ENCODE peak calls at places on chromosomes 4 and X, in eight cellular contexts. W is transverse colon, I is esophagus muscularis mucosa, H is Panc1, Y is prostate gland, T is GM23338, Q is endothelial cell of umbilical vein, V is K562. B is an unnamed sample. For H3K4me1, the result is how much of the 10 kb centered on the place peaks cover.

GRCh38 chrX:125101971-125102750 is 217.5 kb upstream of the TEX13C start:
- DNase-seq in Y (no peak), Q (no peak), H (no peak), I (no peak), T (no peak), W (no peak), V (no peak), B (no peak)

GRCh38 chr4:174600391-174600790 is 78.1 kb upstream of the HPGD start:
- DNase-seq in H (no peak), W (no peak), I (no peak), Y (no peak), Q (no peak), V (no peak), T (no peak), B (no peak)

GRCh38 chr4:143384381-143384994 is 47.8 kb downstream of the GAB1 start:
- DNase-seq in I (no peak), Y (no peak), Q (peak), V (no peak), H (no peak), W (no peak), T (no peak), B (no peak)

GRCh38 chr4:129604632-129605031 is 508.7 kb downstream of the C4orf33 start:
- DNase-seq in W (no peak), Q (no peak), H (no peak), I (no peak), V (no peak), Y (no peak), T (no peak), B (no peak)

GRCh38 chr4:126341927-126342326 is 1027.2 kb downstream of the FAT4 start:
- DNase-seq in H (no peak), T (peak), W (no peak), I (no peak), V (no peak), Q (no peak), Y (no peak), B (no peak)

GRCh38 chr4:112318239-112319142 is 21.3 kb downstream of the ALPK1 start:
- DNase-seq in W (no peak), Q (no peak), Y (no peak), H (no peak), I (peak), T (no peak), V (no peak), B (no peak)

GRCh38 chrX:123923211-123923610 is 38.3 kb upstream of the STAG2 start:
- DNase-seq in W (no peak), V (no peak), Q (no peak), H (no peak), Y (no peak), T (no peak), I (no peak), B (no peak)

GRCh38 chr4:38565271-38566199 is 98.5 kb upstream of the KLF3 start:
- DNase-seq in Q (no peak), H (peak), W (peak), V (peak), T (no peak), I (no peak), Y (peak), B (no peak)

GRCh38 chrX:138877746-138878145 is 166.2 kb upstream of the FGF13 start:
- DNase-seq in Q (no peak), T (no peak), H (no peak), V (no peak), Y (no peak), I (no peak), W (no peak), B (no peak)

GRCh38 chrX:149570668-149571067 is 16.6 kb downstream of the MAGEA9B start:
- DNase-seq in I (no peak), V (peak), T (no peak), Y (no peak), H (no peak), Q (no peak), W (no peak), B (no peak)

GRCh38 chr4:4578981-4579380 is 37.1 kb upstream of the STX18 start:
- DNase-seq in Q (no peak), I (no peak), V (no peak), T (peak), H (no peak), W (no peak), Y (no peak), B (no peak)

GRCh38 chr4:173370130-173370476 is 651 bp upstream of the SAP30 start:
- DNase-seq in T (no peak), V (peak), I (peak), H (no peak), W (peak), Y (no peak), Q (no peak), B (peak)

GRCh38 chrX:109487640-109488039 is 5.8 kb upstream of the GUCY2F start:
- DNase-seq in I (no peak), V (no peak), H (no peak), Q (no peak), T (peak), Y (no peak), W (no peak), B (no peak)

GRCh38 chr4:3106339-3107186 is 32.1 kb downstream of the HTT start:
- DNase-seq in Y (peak), H (peak), T (peak), V (peak), W (peak), I (peak), Q (peak), B (peak)

GRCh38 chr4:175767130-175767529 is 44.9 kb downstream of the GPM6A start:
- DNase-seq in T (no peak), W (no peak), Y (no peak), Q (no peak), H (no peak), I (no peak), V (no peak), B (no peak)

GRCh38 chr4:82381661-82382284 is 8.0 kb upstream of the HNRNPD start:
- DNase-seq in I (peak), Y (no peak), W (no peak), Q (no peak), V (no peak), T (no peak), H (no peak), B (no peak)

GRCh38 chr4:25308761-25309160 is 3.8 kb upstream of the ZCCHC4 start:
- DNase-seq in Q (no peak), T (no peak), V (no peak), I (no peak), W (no peak), H (no peak), Y (no peak), B (no peak)

GRCh38 chrX:4841216-4841745 is 1127.8 kb upstream of the PRKX start:
- DNase-seq in Q (no peak), V (no peak), Y (no peak), T (no peak), H (no peak), W (no peak), I (no peak), B (no peak)

GRCh38 chr4:153931804-153932203 is 142.9 kb upstream of the SFRP2 start:
- DNase-seq in Y (no peak), W (no peak), Q (no peak), H (no peak), V (no peak), T (no peak), I (no peak), B (no peak)

GRCh38 chrX:20056704-20057103 is 60.0 kb downstream of the MAP7D2 start:
- DNase-seq in W (no peak), Y (peak), V (no peak), I (no peak), H (no peak), Q (no peak), T (no peak), B (no peak)

GRCh38 chrX:104324871-104325585 is 70.3 kb upstream of the ESX1 start:
- DNase-seq in H (no peak), Q (peak), Y (no peak), I (no peak), V (no peak), T (no peak), W (no peak), B (no peak)

DNA sequence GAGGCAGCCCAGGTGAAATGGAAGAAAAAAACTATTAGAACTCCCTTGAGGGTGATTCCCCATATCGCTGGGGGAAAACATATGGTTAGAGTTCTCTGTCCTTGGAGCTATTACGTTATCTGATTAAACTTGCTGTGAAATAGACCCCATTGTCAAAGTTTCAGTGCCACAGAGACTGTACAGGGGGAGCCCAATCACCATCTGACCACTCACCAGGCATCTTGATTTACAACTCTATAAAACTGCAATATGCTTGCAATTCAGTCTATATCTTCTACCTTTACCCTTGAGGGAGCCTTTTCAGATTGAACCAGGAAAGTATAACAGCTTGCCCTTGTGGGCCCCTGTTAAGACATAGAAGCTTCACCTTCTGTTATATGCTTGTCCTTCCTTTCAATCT is 18.2 kb downstream of the TMEM255A start:
- DNase-seq in Y (no peak), V (no peak), T (no peak), W (no peak), H (no peak), I (no peak), Q (no peak), B (no peak)
- TF ChIP-seq POLR2AphosphoS5 in Y (no peak), V (no peak), T (no peak), W (no peak), H (no peak), I (no peak), Q (no peak), B (no peak)

GRCh38 chr4:1238676-1239000 is 10.3 kb downstream of the CTBP1 start:
- DNase-seq in T (peak), W (peak), V (no peak), H (no peak), I (no peak), Y (no peak), Q (no peak), B (peak)
- H3K4me1 ChIP-seq in T (under half), W (under half), V (under half), H (under half), I (under half), Y (under half), Q (under half), B (under half)

GRCh38 chrX:68463880-68464279 is 30.6 kb upstream of the OPHN1 start:
- DNase-seq in H (no peak), Q (no peak), I (no peak), V (no peak), T (no peak), W (no peak), Y (no peak), B (no peak)
- TF ChIP-seq POLR2AphosphoS5 in H (no peak), Q (no peak), I (no peak), V (no peak), T (no peak), W (no peak), Y (no peak), B (no peak)

DNA sequence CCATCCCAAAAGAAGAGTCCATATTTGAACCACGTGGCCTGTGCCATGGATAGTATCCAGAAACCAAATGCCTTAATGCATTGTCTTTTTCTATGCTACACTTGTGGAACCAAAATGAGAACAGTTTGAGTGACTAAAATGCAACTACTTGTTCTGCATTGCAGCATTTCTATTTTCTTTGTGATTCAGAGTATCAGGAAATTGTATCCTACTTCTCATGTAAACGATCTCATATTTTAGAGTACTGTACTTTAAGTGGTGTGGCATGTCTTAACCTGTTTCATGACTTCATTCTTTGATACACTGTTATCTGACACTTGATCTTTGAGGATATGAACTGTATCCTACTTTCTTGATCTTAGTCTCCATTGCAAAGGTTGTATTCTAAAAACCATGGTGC is 167.2 kb upstream of the WDR1 start:
- DNase-seq in H (no peak), Q (no peak), T (no peak), Y (no peak), W (no peak), V (no peak), I (no peak), B (no peak)
- H3K4me1 ChIP-seq in H (under half), Q (under half), T (under half), Y (under half), W (under half), V (under half), I (under half), B (under half)

GRCh38 chrX:39327705-39328104 is 526.4 kb downstream of the MID1IP1 start:
- DNase-seq in W (no peak), V (no peak), I (no peak), Y (no peak), T (no peak), Q (no peak), H (no peak), B (no peak)
- TF ChIP-seq POLR2AphosphoS5 in W (no peak), V (no peak), I (no peak), Y (no peak), T (no peak), Q (no peak), H (no peak), B (no peak)

DNA sequence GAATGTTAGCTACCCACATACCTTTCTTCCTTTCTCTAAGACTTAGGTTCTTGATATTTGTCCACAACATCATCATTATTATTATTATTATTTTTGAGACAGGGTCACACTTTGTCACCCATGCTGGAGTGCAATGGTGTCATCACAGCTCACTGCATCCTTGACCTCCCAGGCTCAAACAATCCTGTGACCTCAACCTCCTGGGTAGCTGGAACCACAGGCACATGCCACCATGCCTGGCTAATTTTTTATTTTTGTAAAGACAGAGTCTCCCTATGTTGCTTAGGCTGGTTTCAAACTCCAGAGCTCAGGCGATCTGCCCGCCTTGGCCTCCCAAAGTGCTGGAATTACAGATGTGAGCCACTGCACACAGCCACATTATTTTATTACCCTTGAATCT is 119.0 kb downstream of the CBR4 start:
- DNase-seq in V (no peak), W (no peak), H (no peak), I (no peak), Q (no peak), Y (no peak), T (no peak), B (no peak)
- H3K4me1 ChIP-seq in V (under half), W (under half), H (under half), I (half or more), Q (under half), Y (under half), T (under half), B (under half)

GRCh38 chr4:159983080-159983479 is 880.2 kb downstream of the RAPGEF2 start:
- DNase-seq in H (no peak), I (no peak), Q (no peak), Y (no peak), V (no peak), T (no peak), W (no peak), B (no peak)

GRCh38 chr4:159977907-159978617 is 875.2 kb downstream of the RAPGEF2 start:
- DNase-seq in I (no peak), Q (no peak), V (no peak), Y (no peak), H (no peak), W (no peak), T (no peak), B (no peak)

GRCh38 chr4:159979953-159980352 is 877.1 kb downstream of the RAPGEF2 start:
- DNase-seq in H (no peak), V (no peak), W (no peak), Q (no peak), Y (no peak), I (no peak), T (no peak), B (no peak)

GRCh38 chr4:159981457-159981856 is 878.6 kb downstream of the RAPGEF2 start:
- DNase-seq in H (no peak), W (no peak), T (no peak), Y (no peak), V (no peak), I (no peak), Q (no peak), B (no peak)

DNA sequence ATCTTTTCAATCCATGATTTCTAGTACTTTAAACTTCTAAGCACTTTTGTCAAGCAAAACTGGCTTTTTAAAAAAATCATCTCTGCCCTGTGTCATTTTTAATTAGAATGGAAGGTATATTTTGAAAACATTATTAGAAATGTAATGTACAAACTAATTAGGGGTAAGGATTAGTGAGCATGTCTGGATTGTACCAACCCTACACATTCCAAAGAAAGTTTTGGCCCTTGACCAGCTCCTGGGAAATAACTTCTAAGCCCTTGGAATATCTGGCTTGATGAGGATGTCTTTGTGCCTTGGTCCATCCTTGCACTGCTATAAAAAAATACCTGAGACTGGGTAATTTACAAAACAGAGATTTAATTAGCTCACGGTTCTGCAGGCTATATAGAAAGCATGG is 876.5 kb downstream of the RAPGEF2 start:
- DNase-seq in T (no peak), H (no peak), W (no peak), Y (no peak), I (no peak), V (no peak), Q (no peak), B (no peak)
- TF ChIP-seq POLR2AphosphoS5 in T (no peak), H (no peak), W (no peak), Y (no peak), I (no peak), V (no peak), Q (no peak), B (no peak)

GRCh38 chr4:40190880-40191815 is 5.7 kb upstream of the RHOH start:
- DNase-seq in V (no peak), Y (peak), H (peak), T (no peak), W (no peak), I (no peak), Q (no peak), B (no peak)

GRCh38 chr4:40187386-40187913 is 9.4 kb upstream of the RHOH start:
- DNase-seq in V (no peak), Q (no peak), Y (no peak), W (no peak), T (no peak), I (no peak), H (no peak), B (no peak)

GRCh38 chr4:40190465-40190864 is 6.4 kb upstream of the RHOH start:
- DNase-seq in W (no peak), Q (no peak), Y (no peak), V (no peak), T (no peak), H (no peak), I (no peak), B (no peak)

GRCh38 chr4:40192286-40193017 is 4.4 kb upstream of the RHOH start:
- DNase-seq in V (no peak), T (no peak), I (no peak), W (peak), H (no peak), Q (no peak), Y (no peak), B (no peak)

DNA sequence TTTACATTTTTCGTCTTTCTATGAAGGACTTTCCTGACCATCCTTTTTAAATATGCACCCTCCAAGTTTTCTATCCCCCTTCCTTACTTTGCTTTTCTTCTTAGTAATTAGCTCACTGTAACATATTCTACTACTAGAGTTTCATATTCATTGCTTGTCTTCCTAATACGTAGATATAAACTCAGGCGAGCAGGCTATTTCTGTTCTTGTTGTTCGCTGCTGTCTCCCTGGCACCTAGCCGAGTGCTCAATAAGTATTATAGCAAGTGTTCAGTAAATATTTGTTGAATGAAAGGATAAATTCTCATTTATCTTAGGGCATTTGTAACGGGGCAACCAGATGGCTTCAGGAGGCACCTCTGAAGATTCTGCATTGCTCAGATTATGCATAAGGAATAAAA is 6.8 kb upstream of the RHOH start:
- DNase-seq in Y (peak), I (no peak), V (no peak), H (no peak), Q (no peak), W (no peak), T (no peak), B (no peak)
- H3K4me1 ChIP-seq in Y (under half), I (under half), V (under half), H (half or more), Q (under half), W (under half), T (half or more), B (under half)